ENCODE peak calls at places on chromosomes 13 and 19, in four cellular contexts. N, W, D and L are unnamed samples.

GRCh38 chr19:55649579-55650557 is 1.9 kb downstream of the CCDC106 start:
- DNase-seq in N (no peak), D (no peak), W (no peak), L (no peak)

GRCh38 chr13:31930901-31931522 is 100.6 kb upstream of the FRY start:
- DNase-seq in W (no peak), N (peak; percentile 22), D (no peak), L (no peak)

GRCh38 chr19:33278023-33278402 is 24.3 kb downstream of the CEBPA start:
- DNase-seq in D (no peak), N (no peak), W (no peak), L (no peak)

GRCh38 chr19:56314584-56315075 is at the start of gene ZSCAN5A:
- DNase-seq in N (peak; percentile 91), D (peak; percentile 98), W (peak; percentile 94), L (peak; percentile 97)

GRCh38 chr19:10769533-10770491 is 51.9 kb downstream of the DNM2 start:
- DNase-seq in W (no peak), N (no peak), D (peak; percentile 53), L (peak; percentile 75)

GRCh38 chr13:32282096-32282711 is 33.0 kb downstream of the ZAR1L start:
- DNase-seq in N (no peak), W (no peak), D (no peak), L (no peak)

GRCh38 chr19:10010247-10010691 is at the start of gene COL5A3:
- DNase-seq in N (no peak), D (no peak), W (no peak), L (peak; percentile 32)

GRCh38 chr13:91078093-91078679 is 269.3 kb upstream of the MIR17HG start:
- DNase-seq in D (peak; percentile 5), W (no peak), N (peak; percentile 8), L (peak; percentile 26)

GRCh38 chr13:51895906-51896888 is 34.4 kb downstream of the CCDC70 start:
- DNase-seq in N (peak; percentile 19), D (peak; percentile 63), W (peak; percentile 55), L (peak; percentile 64)

GRCh38 chr13:79226938-79227337 is 179.1 kb downstream of the RBM26 start:
- DNase-seq in W (no peak), D (no peak), N (no peak), L (no peak)

GRCh38 chr13:99403458-99403971 is 96.3 kb upstream of the GPR183 start:
- DNase-seq in W (no peak), D (no peak), N (no peak), L (no peak)

GRCh38 chr13:75906315-75906714 is 270.2 kb downstream of the LMO7 start:
- DNase-seq in W (no peak), D (no peak), N (no peak), L (no peak)

GRCh38 chr13:60351326-60351725 is 45.7 kb upstream of the TDRD3 start:
- DNase-seq in W (peak; percentile 34), N (peak; percentile 31), D (peak; percentile 7), L (peak; percentile 74)

GRCh38 chr19:19475845-19476828 is 39.2 kb downstream of the TSSK6 start:
- DNase-seq in D (no peak), N (no peak), W (no peak), L (peak; percentile 33)

GRCh38 chr19:23528376-23528775 is 133.1 kb upstream of the ZNF91 start:
- DNase-seq in W (no peak), D (no peak), N (no peak), L (no peak)

GRCh38 chr13:49560270-49561063 is 24.9 kb downstream of the RCBTB1 start:
- DNase-seq in N (no peak), D (no peak), W (no peak), L (peak; percentile 67)

GRCh38 chr19:11420894-11421606 is 1.9 kb upstream of the RGL3 start:
- DNase-seq in N (no peak), W (no peak), D (no peak), L (no peak)

GRCh38 chr13:103188688-103189326 is 122.6 kb upstream of the SLC10A2 start:
- DNase-seq in D (peak; percentile 5), N (peak; percentile 11), W (no peak), L (peak; percentile 28)

GRCh38 chr19:661427-662196 is 1.4 kb downstream of the RNF126 start:
- DNase-seq in W (no peak), D (no peak), N (no peak), L (peak; percentile 28)

GRCh38 chr19:13646758-13647157 is 117.6 kb upstream of the MRI1 start:
- DNase-seq in W (no peak), N (no peak), D (no peak), L (no peak)

GRCh38 chr19:310141-310651 is 19.0 kb upstream of the PLPP2 start:
- DNase-seq in D (peak; percentile 85), W (no peak), N (no peak), L (no peak)

GRCh38 chr19:52735734-52736133 is 890 bp upstream of the ZNF611 start:
- DNase-seq in N (peak; percentile 62), D (peak; percentile 72), W (no peak), L (peak; percentile 54)

GRCh38 chr13:27797228-27797624 is 4.9 kb downstream of the GSX1 start:
- DNase-seq in N (no peak), W (no peak), D (peak; percentile 14), L (peak; percentile 29)

GRCh38 chr19:55640043-55640576 is 692 bp upstream of the ZNF580 start:
- DNase-seq in D (peak; percentile 80), W (no peak), N (no peak), L (peak; percentile 34)

GRCh38 chr19:13024958-13025653 is 29.8 kb downstream of the NFIX start:
- DNase-seq in N (no peak), D (peak; percentile 12), W (no peak), L (no peak)

GRCh38 chr19:29029271-29029670 is 183.7 kb downstream of the UQCRFS1 start:
- DNase-seq in D (no peak), W (no peak), N (no peak), L (no peak)

GRCh38 chr13:50387124-50387581 is 371.9 kb downstream of the KCNRG start:
- DNase-seq in W (peak; percentile 17), D (no peak), N (no peak), L (peak; percentile 53)

GRCh38 chr13:88937381-88937780 is 1266.2 kb downstream of the SLITRK5 start:
- DNase-seq in D (no peak), N (no peak), W (no peak), L (no peak)

GRCh38 chr13:32537580-32538233 is 888 bp downstream of the N4BP2L2 start:
- DNase-seq in D (peak; percentile 6), W (no peak), N (no peak), L (no peak)